ENCODE peak calls at places on chromosome X, in nine cellular contexts. B is uterus, E is sigmoid colon, H is ACHN, P is neuronal stem cell, D is NCI-H510A, C is cardiac muscle cell, O is hypothalamus, M is fibroblast of lung. F is an unnamed sample.

GRCh38 chrX:113384628-113385027 is 544.0 kb upstream of the AMOT start:
- DNase-seq in B (no peak), E (no peak), H (peak), P (no peak), D (no peak), C (no peak), O (no peak), M (peak), F (peak)

GRCh38 chrX:26442340-26442739 is 226.4 kb downstream of the MAGEB5 start:
- DNase-seq in B (no peak), E (no peak), H (peak), P (peak), D (no peak), C (peak), O (no peak), M (peak), F (peak)

GRCh38 chrX:41382699-41383645 is 49.0 kb downstream of the DDX3X start:
- DNase-seq in B (no peak), E (no peak), H (peak), P (no peak), D (no peak), C (no peak), O (no peak), M (peak), F (no peak)

GRCh38 chrX:136708348-136708747 is 60.4 kb downstream of the CD40LG start:
- DNase-seq in B (no peak), E (no peak), H (no peak), P (no peak), D (no peak), C (peak), O (no peak), M (no peak), F (no peak)

GRCh38 chrX:128020701-128021100 is 31.5 kb downstream of the ACTRT1 start:
- DNase-seq in B (no peak), E (no peak), H (peak), P (no peak), D (no peak), C (no peak), O (no peak), M (no peak), F (peak)

GRCh38 chrX:75131973-75132627 is 24.0 kb downstream of the ABCB7 start:
- DNase-seq in B (no peak), E (no peak), H (no peak), P (no peak), D (no peak), C (no peak), O (peak), M (no peak), F (no peak)

GRCh38 chrX:1394731-1395501 is 3.0 kb upstream of the SLC25A6 start:
- DNase-seq in B (no peak), E (peak), H (no peak), P (no peak), D (no peak), C (no peak), O (no peak), M (no peak), F (no peak)

GRCh38 chrX:72001471-72001870 is 90.8 kb downstream of the NHSL2 start:
- DNase-seq in B (no peak), E (no peak), H (no peak), P (no peak), D (no peak), C (no peak), O (no peak), M (no peak), F (no peak)

GRCh38 chrX:82961129-82961528 is 547.0 kb upstream of the POU3F4 start:
- DNase-seq in B (no peak), E (no peak), H (peak), P (no peak), D (no peak), C (no peak), O (no peak), M (no peak), F (no peak)

GRCh38 chrX:124239324-124239723 is 93.1 kb upstream of the TEX13D start:
- DNase-seq in B (no peak), E (no peak), H (no peak), P (no peak), D (no peak), C (no peak), O (no peak), M (no peak), F (no peak)

GRCh38 chrX:132853040-132853439 is 105.4 kb downstream of the HS6ST2 start:
- DNase-seq in B (no peak), E (no peak), H (no peak), P (no peak), D (no peak), C (no peak), O (no peak), M (peak), F (no peak)

GRCh38 chrX:54825716-54826428 is 18.3 kb downstream of the MAGED2 start:
- DNase-seq in B (no peak), E (no peak), H (no peak), P (no peak), D (no peak), C (no peak), O (no peak), M (no peak), F (no peak)

GRCh38 chrX:37701588-37701987 is 16.0 kb downstream of the XK start:
- DNase-seq in B (no peak), E (no peak), H (no peak), P (no peak), D (peak), C (peak), O (no peak), M (no peak), F (no peak)

GRCh38 chrX:10008483-10009056 is 41.4 kb downstream of the CLDN34 start:
- DNase-seq in B (no peak), E (no peak), H (no peak), P (no peak), D (no peak), C (no peak), O (no peak), M (no peak), F (no peak)

GRCh38 chrX:13828392-13828791 is 11.5 kb upstream of the GPM6B start:
- DNase-seq in B (no peak), E (no peak), H (no peak), P (no peak), D (no peak), C (no peak), O (no peak), M (no peak), F (peak)